ENCODE peak calls at places on chromosomes 3 and 15, in six cellular contexts. B is KG1; K is T-helper 9 cell; T is cardiac fibroblast; R is progenitor cell of endocrine pancreas; Y is CD4-positive, CD25-positive, alpha-beta regulatory T cell. N is an unnamed sample.

GRCh38 chr15:69351333-69351732 is 52.6 kb downstream of the PAQR5 start:
- DNase-seq in B (no peak), K (no peak), T (no peak), R (no peak), Y (no peak), N (no peak)

GRCh38 chr3:179526989-179527391 is 35.7 kb upstream of the ACTL6A start:
- DNase-seq in B (no peak), K (no peak), T (peak), R (no peak), Y (no peak), N (peak)

GRCh38 chr3:30294241-30294667 is 312.1 kb upstream of the TGFBR2 start:
- DNase-seq in B (no peak), K (no peak), T (peak), R (no peak), Y (no peak), N (no peak)

GRCh38 chr15:66484539-66485112 is 12.9 kb downstream of the SNAPC5 start:
- DNase-seq in B (no peak), K (no peak), T (no peak), R (no peak), Y (no peak), N (peak)

GRCh38 chr15:34791701-34792100 is 3.6 kb downstream of the ACTC1 start:
- DNase-seq in B (no peak), K (no peak), T (no peak), R (no peak), Y (no peak), N (no peak)

GRCh38 chr15:25859838-25860645 is 3.1 kb downstream of the ATP10A start:
- DNase-seq in B (no peak), K (no peak), T (no peak), R (no peak), Y (peak), N (no peak)

GRCh38 chr15:90665288-90666134 is 51.6 kb upstream of the BLM start:
- DNase-seq in B (no peak), K (no peak), T (peak), R (no peak), Y (peak), N (no peak)

GRCh38 chr3:120057626-120058025 is 36.6 kb downstream of the GSK3B start:
- DNase-seq in B (no peak), K (no peak), T (no peak), R (no peak), Y (no peak), N (no peak)

GRCh38 chr3:193214445-193214844 is 26.6 kb upstream of the PLAAT1 start:
- DNase-seq in B (no peak), K (no peak), T (no peak), R (no peak), Y (no peak), N (no peak)

GRCh38 chr3:9550999-9551398 is 2.6 kb downstream of the LHFPL4 start:
- DNase-seq in B (no peak), K (no peak), T (no peak), R (no peak), Y (no peak), N (no peak)

GRCh38 chr15:39125904-39126303 is 455.0 kb upstream of the THBS1 start:
- DNase-seq in B (peak), K (no peak), T (peak), R (no peak), Y (no peak), N (peak)

GRCh38 chr3:86937306-86937791 is 53.6 kb downstream of the VGLL3 start:
- DNase-seq in B (no peak), K (no peak), T (peak), R (no peak), Y (no peak), N (no peak)

GRCh38 chr3:14393440-14394111 is 8.8 kb upstream of the SLC6A6 start:
- DNase-seq in B (no peak), K (no peak), T (no peak), R (no peak), Y (no peak), N (no peak)

GRCh38 chr15:66565731-66566130 is at the start of gene LCTL:
- DNase-seq in B (no peak), K (no peak), T (peak), R (no peak), Y (no peak), N (peak)

GRCh38 chr15:43100971-43101370 is 4.9 kb downstream of the UBR1 start:
- DNase-seq in B (no peak), K (no peak), T (no peak), R (no peak), Y (no peak), N (no peak)

GRCh38 chr3:126159476-126159875 is 20.9 kb downstream of the ALDH1L1 start:
- DNase-seq in B (no peak), K (no peak), T (no peak), R (no peak), Y (no peak), N (no peak)

GRCh38 chr15:82850731-82851130 is 41.3 kb downstream of the WHAMM start:
- DNase-seq in B (no peak), K (no peak), T (no peak), R (no peak), Y (no peak), N (no peak)

N was measured in astrocyte of the cerebellum.